ENCODE peak calls at places on chromosomes 3 and 15, in five cellular contexts. One of them, this sample, is unnamed.

GRCh38 chr15:73633991-73634495 is 854 bp upstream of the NPTN start:
- DNase-seq in stimulated activated CD4-positive, alpha-beta T cell treated with anti-CD3 and anti-CD28 coated beads, TNF-alpha, amount 100 ng/mL, for 1 hour: no peak
- DNase-seq in iris pigment epithelial cell: peak
- DNase-seq in head of caudate nucleus: no peak
- DNase-seq in heart left ventricle: no peak
- DNase-seq in this sample: peak

GRCh38 chr15:89165677-89166076 is 55.7 kb downstream of the RLBP1 start:
- DNase-seq in stimulated activated CD4-positive, alpha-beta T cell treated with anti-CD3 and anti-CD28 coated beads, TNF-alpha, amount 100 ng/mL, for 1 hour: no peak
- DNase-seq in iris pigment epithelial cell: peak
- DNase-seq in head of caudate nucleus: no peak
- DNase-seq in heart left ventricle: no peak
- DNase-seq in this sample: peak

GRCh38 chr15:40894689-40895308 is 549 bp downstream of the VPS18 start:
- DNase-seq in stimulated activated CD4-positive, alpha-beta T cell treated with anti-CD3 and anti-CD28 coated beads, TNF-alpha, amount 100 ng/mL, for 1 hour: no peak
- DNase-seq in iris pigment epithelial cell: peak
- DNase-seq in head of caudate nucleus: peak
- DNase-seq in heart left ventricle: peak
- DNase-seq in this sample: peak

GRCh38 chr3:35183915-35184675 is 455.2 kb upstream of the ARPP21 start:
- DNase-seq in stimulated activated CD4-positive, alpha-beta T cell treated with anti-CD3 and anti-CD28 coated beads, TNF-alpha, amount 100 ng/mL, for 1 hour: no peak
- DNase-seq in iris pigment epithelial cell: peak
- DNase-seq in head of caudate nucleus: no peak
- DNase-seq in heart left ventricle: no peak
- DNase-seq in this sample: no peak

GRCh38 chr3:81550415-81550814 is 211.0 kb downstream of the GBE1 start:
- DNase-seq in stimulated activated CD4-positive, alpha-beta T cell treated with anti-CD3 and anti-CD28 coated beads, TNF-alpha, amount 100 ng/mL, for 1 hour: no peak
- DNase-seq in iris pigment epithelial cell: no peak
- DNase-seq in head of caudate nucleus: no peak
- DNase-seq in heart left ventricle: no peak
- DNase-seq in this sample: peak

GRCh38 chr3:14425574-14426304 is 23.3 kb downstream of the SLC6A6 start:
- DNase-seq in stimulated activated CD4-positive, alpha-beta T cell treated with anti-CD3 and anti-CD28 coated beads, TNF-alpha, amount 100 ng/mL, for 1 hour: peak
- DNase-seq in iris pigment epithelial cell: no peak
- DNase-seq in head of caudate nucleus: no peak
- DNase-seq in heart left ventricle: no peak
- DNase-seq in this sample: no peak

GRCh38 chr15:64558460-64559179 is 98.2 kb downstream of the ZNF609 start:
- DNase-seq in stimulated activated CD4-positive, alpha-beta T cell treated with anti-CD3 and anti-CD28 coated beads, TNF-alpha, amount 100 ng/mL, for 1 hour: no peak
- DNase-seq in iris pigment epithelial cell: no peak
- DNase-seq in head of caudate nucleus: no peak
- DNase-seq in heart left ventricle: no peak
- DNase-seq in this sample: peak

GRCh38 chr3:12175844-12176453 is 17.2 kb upstream of the TIMP4 start:
- DNase-seq in stimulated activated CD4-positive, alpha-beta T cell treated with anti-CD3 and anti-CD28 coated beads, TNF-alpha, amount 100 ng/mL, for 1 hour: no peak
- DNase-seq in iris pigment epithelial cell: peak
- DNase-seq in head of caudate nucleus: peak
- DNase-seq in heart left ventricle: peak
- DNase-seq in this sample: peak

GRCh38 chr3:100525753-100526612 is 33.6 kb downstream of the TMEM45A start:
- DNase-seq in stimulated activated CD4-positive, alpha-beta T cell treated with anti-CD3 and anti-CD28 coated beads, TNF-alpha, amount 100 ng/mL, for 1 hour: no peak
- DNase-seq in iris pigment epithelial cell: peak
- DNase-seq in head of caudate nucleus: no peak
- DNase-seq in heart left ventricle: no peak
- DNase-seq in this sample: peak

GRCh38 chr3:45417949-45418847 is 29.8 kb downstream of the LARS2 start:
- DNase-seq in stimulated activated CD4-positive, alpha-beta T cell treated with anti-CD3 and anti-CD28 coated beads, TNF-alpha, amount 100 ng/mL, for 1 hour: no peak
- DNase-seq in iris pigment epithelial cell: peak
- DNase-seq in head of caudate nucleus: no peak
- DNase-seq in heart left ventricle: no peak
- DNase-seq in this sample: no peak

GRCh38 chr3:171218069-171218468 is 191.5 kb upstream of the SLC2A2 start:
- DNase-seq in stimulated activated CD4-positive, alpha-beta T cell treated with anti-CD3 and anti-CD28 coated beads, TNF-alpha, amount 100 ng/mL, for 1 hour: no peak
- DNase-seq in iris pigment epithelial cell: no peak
- DNase-seq in head of caudate nucleus: no peak
- DNase-seq in heart left ventricle: no peak
- DNase-seq in this sample: no peak

GRCh38 chr15:99604865-99605264 is 39.1 kb downstream of the MEF2A start:
- DNase-seq in stimulated activated CD4-positive, alpha-beta T cell treated with anti-CD3 and anti-CD28 coated beads, TNF-alpha, amount 100 ng/mL, for 1 hour: no peak
- DNase-seq in iris pigment epithelial cell: no peak
- DNase-seq in head of caudate nucleus: no peak
- DNase-seq in heart left ventricle: no peak
- DNase-seq in this sample: no peak

GRCh38 chr15:65077981-65078352 is 1.4 kb downstream of the KBTBD13 start:
- DNase-seq in stimulated activated CD4-positive, alpha-beta T cell treated with anti-CD3 and anti-CD28 coated beads, TNF-alpha, amount 100 ng/mL, for 1 hour: no peak
- DNase-seq in iris pigment epithelial cell: peak
- DNase-seq in head of caudate nucleus: peak
- DNase-seq in heart left ventricle: peak
- DNase-seq in this sample: no peak

GRCh38 chr15:100095896-100096600 is 245.7 kb downstream of the ADAMTS17 start:
- DNase-seq in stimulated activated CD4-positive, alpha-beta T cell treated with anti-CD3 and anti-CD28 coated beads, TNF-alpha, amount 100 ng/mL, for 1 hour: no peak
- DNase-seq in iris pigment epithelial cell: no peak
- DNase-seq in head of caudate nucleus: no peak
- DNase-seq in heart left ventricle: no peak
- DNase-seq in this sample: no peak

GRCh38 chr3:104101736-104102135 is 1265.0 kb upstream of the ALCAM start:
- DNase-seq in stimulated activated CD4-positive, alpha-beta T cell treated with anti-CD3 and anti-CD28 coated beads, TNF-alpha, amount 100 ng/mL, for 1 hour: no peak
- DNase-seq in iris pigment epithelial cell: no peak
- DNase-seq in head of caudate nucleus: no peak
- DNase-seq in heart left ventricle: no peak
- DNase-seq in this sample: no peak

GRCh38 chr3:72820405-72820804 is 27.8 kb downstream of the SHQ1 start:
- DNase-seq in stimulated activated CD4-positive, alpha-beta T cell treated with anti-CD3 and anti-CD28 coated beads, TNF-alpha, amount 100 ng/mL, for 1 hour: no peak
- DNase-seq in iris pigment epithelial cell: peak
- DNase-seq in head of caudate nucleus: no peak
- DNase-seq in heart left ventricle: no peak
- DNase-seq in this sample: peak

GRCh38 chr3:16883057-16883725 is 1.6 kb upstream of the PLCL2 start:
- DNase-seq in stimulated activated CD4-positive, alpha-beta T cell treated with anti-CD3 and anti-CD28 coated beads, TNF-alpha, amount 100 ng/mL, for 1 hour: no peak
- DNase-seq in iris pigment epithelial cell: peak
- DNase-seq in head of caudate nucleus: no peak
- DNase-seq in heart left ventricle: peak
- DNase-seq in this sample: no peak

GRCh38 chr15:26852980-26853379 is 13.9 kb upstream of the GABRA5 start:
- DNase-seq in stimulated activated CD4-positive, alpha-beta T cell treated with anti-CD3 and anti-CD28 coated beads, TNF-alpha, amount 100 ng/mL, for 1 hour: no peak
- DNase-seq in iris pigment epithelial cell: no peak
- DNase-seq in head of caudate nucleus: no peak
- DNase-seq in heart left ventricle: no peak
- DNase-seq in this sample: no peak

GRCh38 chr3:45955017-45955647 is 11.9 kb downstream of the CXCR6 start:
- DNase-seq in stimulated activated CD4-positive, alpha-beta T cell treated with anti-CD3 and anti-CD28 coated beads, TNF-alpha, amount 100 ng/mL, for 1 hour: no peak
- DNase-seq in iris pigment epithelial cell: no peak
- DNase-seq in head of caudate nucleus: no peak
- DNase-seq in heart left ventricle: peak
- DNase-seq in this sample: no peak

GRCh38 chr3:178320481-178321352 is 215.5 kb upstream of the KCNMB2 start:
- DNase-seq in stimulated activated CD4-positive, alpha-beta T cell treated with anti-CD3 and anti-CD28 coated beads, TNF-alpha, amount 100 ng/mL, for 1 hour: no peak
- DNase-seq in iris pigment epithelial cell: peak
- DNase-seq in head of caudate nucleus: no peak
- DNase-seq in heart left ventricle: peak
- DNase-seq in this sample: peak

GRCh38 chr3:85210540-85210939 is 251.8 kb downstream of the CADM2 start:
- DNase-seq in stimulated activated CD4-positive, alpha-beta T cell treated with anti-CD3 and anti-CD28 coated beads, TNF-alpha, amount 100 ng/mL, for 1 hour: no peak
- DNase-seq in iris pigment epithelial cell: no peak
- DNase-seq in head of caudate nucleus: no peak
- DNase-seq in heart left ventricle: no peak
- DNase-seq in this sample: no peak

GRCh38 chr3:152444029-152444641 is 175.4 kb downstream of the MBNL1 start:
- DNase-seq in stimulated activated CD4-positive, alpha-beta T cell treated with anti-CD3 and anti-CD28 coated beads, TNF-alpha, amount 100 ng/mL, for 1 hour: no peak
- DNase-seq in iris pigment epithelial cell: peak
- DNase-seq in head of caudate nucleus: no peak
- DNase-seq in heart left ventricle: no peak
- DNase-seq in this sample: peak

GRCh38 chr3:124315215-124316033 is 323.5 kb upstream of the ROPN1 start:
- DNase-seq in stimulated activated CD4-positive, alpha-beta T cell treated with anti-CD3 and anti-CD28 coated beads, TNF-alpha, amount 100 ng/mL, for 1 hour: no peak
- DNase-seq in iris pigment epithelial cell: peak
- DNase-seq in head of caudate nucleus: no peak
- DNase-seq in heart left ventricle: no peak
- DNase-seq in this sample: peak

GRCh38 chr3:36891651-36892268 is 53.1 kb downstream of the TRANK1 start:
- DNase-seq in stimulated activated CD4-positive, alpha-beta T cell treated with anti-CD3 and anti-CD28 coated beads, TNF-alpha, amount 100 ng/mL, for 1 hour: no peak
- DNase-seq in iris pigment epithelial cell: no peak
- DNase-seq in head of caudate nucleus: no peak
- DNase-seq in heart left ventricle: peak
- DNase-seq in this sample: no peak